ENCODE peak calls at places on chromosome 20, in seven cellular contexts. One of them, this sample, is unnamed.

GRCh38 chr20:19497064-19497463 is 261.0 kb upstream of the RIN2 start:
- DNase-seq in foreskin fibroblast: peak
- DNase-seq in NK-92 treated with Interleukin-12 subunit alpha and Interleukin-12 subunit beta, amount 100 ng/mL, for 24 hours: no peak
- DNase-seq in frontal cortex: no peak
- DNase-seq in memory B cell: no peak
- DNase-seq in type B pancreatic cell: no peak
- DNase-seq in left ventricle myocardium inferior: no peak
- DNase-seq in this sample: no peak

GRCh38 chr20:24418731-24419130 is 50.7 kb upstream of the SYNDIG1 start:
- DNase-seq in foreskin fibroblast: no peak
- DNase-seq in NK-92 treated with Interleukin-12 subunit alpha and Interleukin-12 subunit beta, amount 100 ng/mL, for 24 hours: no peak
- DNase-seq in frontal cortex: no peak
- DNase-seq in memory B cell: no peak
- DNase-seq in type B pancreatic cell: no peak
- DNase-seq in left ventricle myocardium inferior: no peak
- DNase-seq in this sample: no peak

GRCh38 chr20:17888044-17888443 is 80.5 kb downstream of the SNX5 start:
- DNase-seq in foreskin fibroblast: peak
- DNase-seq in NK-92 treated with Interleukin-12 subunit alpha and Interleukin-12 subunit beta, amount 100 ng/mL, for 24 hours: no peak
- DNase-seq in frontal cortex: no peak
- DNase-seq in memory B cell: no peak
- DNase-seq in type B pancreatic cell: no peak
- DNase-seq in left ventricle myocardium inferior: no peak
- DNase-seq in this sample: no peak

GRCh38 chr20:1477896-1478490 is 11.3 kb upstream of the NSFL1C start:
- DNase-seq in foreskin fibroblast: no peak
- DNase-seq in NK-92 treated with Interleukin-12 subunit alpha and Interleukin-12 subunit beta, amount 100 ng/mL, for 24 hours: no peak
- DNase-seq in frontal cortex: no peak
- DNase-seq in memory B cell: no peak
- DNase-seq in type B pancreatic cell: no peak
- DNase-seq in left ventricle myocardium inferior: no peak
- DNase-seq in this sample: no peak

GRCh38 chr20:61701802-61702201 is 363.9 kb downstream of the TAF4 start:
- DNase-seq in foreskin fibroblast: no peak
- DNase-seq in NK-92 treated with Interleukin-12 subunit alpha and Interleukin-12 subunit beta, amount 100 ng/mL, for 24 hours: no peak
- DNase-seq in frontal cortex: no peak
- DNase-seq in memory B cell: no peak
- DNase-seq in type B pancreatic cell: no peak
- DNase-seq in left ventricle myocardium inferior: no peak
- DNase-seq in this sample: no peak

GRCh38 chr20:20199338-20200160 is 147.2 kb downstream of the CFAP61 start:
- DNase-seq in foreskin fibroblast: no peak
- DNase-seq in NK-92 treated with Interleukin-12 subunit alpha and Interleukin-12 subunit beta, amount 100 ng/mL, for 24 hours: no peak
- DNase-seq in frontal cortex: no peak
- DNase-seq in memory B cell: no peak
- DNase-seq in type B pancreatic cell: no peak
- DNase-seq in left ventricle myocardium inferior: no peak
- DNase-seq in this sample: no peak

GRCh38 chr20:19688031-19688806 is 69.8 kb upstream of the RIN2 start:
- DNase-seq in foreskin fibroblast: peak
- DNase-seq in NK-92 treated with Interleukin-12 subunit alpha and Interleukin-12 subunit beta, amount 100 ng/mL, for 24 hours: no peak
- DNase-seq in frontal cortex: peak
- DNase-seq in memory B cell: no peak
- DNase-seq in type B pancreatic cell: no peak
- DNase-seq in left ventricle myocardium inferior: peak
- DNase-seq in this sample: no peak

GRCh38 chr20:50385733-50386640 is 124.2 kb upstream of the PTPN1 start:
- DNase-seq in foreskin fibroblast: no peak
- DNase-seq in NK-92 treated with Interleukin-12 subunit alpha and Interleukin-12 subunit beta, amount 100 ng/mL, for 24 hours: peak
- DNase-seq in frontal cortex: no peak
- DNase-seq in memory B cell: no peak
- DNase-seq in type B pancreatic cell: no peak
- DNase-seq in left ventricle myocardium inferior: no peak
- DNase-seq in this sample: no peak

GRCh38 chr20:46308258-46309157 is at the start of gene CDH22:
- DNase-seq in foreskin fibroblast: peak
- DNase-seq in NK-92 treated with Interleukin-12 subunit alpha and Interleukin-12 subunit beta, amount 100 ng/mL, for 24 hours: no peak
- DNase-seq in frontal cortex: peak
- DNase-seq in memory B cell: peak
- DNase-seq in type B pancreatic cell: no peak
- DNase-seq in left ventricle myocardium inferior: peak
- DNase-seq in this sample: no peak

This sample was measured in vagina.